ENCODE peak calls at places on chromosome 21, in five cellular contexts. T is AG04450; E is left ventricle myocardium superior; U is activated CD8-positive, alpha-beta memory T cell treated with anti-CD3 and anti-CD28 coated beads, Interleukin-2, amount 10 ng/mL, durations not matched to agents 7 days and 5 days; O is ELF-1. S is an unnamed sample.

GRCh38 chr21:33951276-33952178 is 35.9 kb upstream of the ATP5PO start:
- DNase-seq in T (no peak), E (no peak), U (no peak), O (no peak), S (no peak)

GRCh38 chr21:43658769-43659135 is 536 bp downstream of the HSF2BP start:
- DNase-seq in T (no peak), E (peak), U (no peak), O (no peak), S (no peak)

GRCh38 chr21:41634858-41635257 is 126.9 kb upstream of the TMPRSS2 start:
- DNase-seq in T (no peak), E (no peak), U (no peak), O (peak), S (no peak)

GRCh38 chr21:35357041-35357780 is 308.1 kb upstream of the RUNX1 start:
- DNase-seq in T (no peak), E (no peak), U (no peak), O (peak), S (no peak)

GRCh38 chr21:37368536-37369279 is 2.1 kb downstream of the DYRK1A start:
- DNase-seq in T (no peak), E (no peak), U (no peak), O (peak), S (no peak)

GRCh38 chr21:41884501-41885030 is 5.4 kb upstream of the PRDM15 start:
- DNase-seq in T (no peak), E (no peak), U (no peak), O (no peak), S (no peak)

GRCh38 chr21:42146821-42147220 is 72.1 kb upstream of the ABCG1 start:
- DNase-seq in T (no peak), E (no peak), U (no peak), O (no peak), S (no peak)

GRCh38 chr21:34635307-34635706 is 20.4 kb upstream of the RCAN1 start:
- DNase-seq in T (no peak), E (no peak), U (no peak), O (peak), S (no peak)

GRCh38 chr21:42237161-42237560 is 18.2 kb downstream of the ABCG1 start:
- DNase-seq in T (no peak), E (no peak), U (no peak), O (no peak), S (no peak)

GRCh38 chr21:15741510-15741909 is 11.7 kb downstream of the USP25 start:
- DNase-seq in T (no peak), E (no peak), U (no peak), O (no peak), S (no peak)

GRCh38 chr21:33206771-33207290 is 22.9 kb upstream of the IFNAR2 start:
- DNase-seq in T (no peak), E (no peak), U (peak), O (no peak), S (no peak)

GRCh38 chr21:45580576-45581321 is 38.5 kb upstream of the SLC19A1 start:
- DNase-seq in T (no peak), E (no peak), U (no peak), O (peak), S (no peak)

GRCh38 chr21:26851109-26851944 is 6.1 kb upstream of the ADAMTS1 start:
- DNase-seq in T (no peak), E (no peak), U (no peak), O (peak), S (no peak)

GRCh38 chr21:34128674-34129038 is 55.3 kb downstream of the MRPS6 start:
- DNase-seq in T (no peak), E (peak), U (no peak), O (no peak), S (no peak)

GRCh38 chr21:29092102-29092959 is 18.9 kb upstream of the CCT8 start:
- DNase-seq in T (no peak), E (no peak), U (no peak), O (no peak), S (no peak)

GRCh38 chr21:26715878-26716506 is 129.2 kb downstream of the ADAMTS1 start:
- DNase-seq in T (peak), E (peak), U (no peak), O (peak), S (no peak)

GRCh38 chr21:29163381-29164115 is 33.1 kb downstream of the MAP3K7CL start:
- DNase-seq in T (no peak), E (peak), U (no peak), O (no peak), S (no peak)

GRCh38 chr21:37006521-37007291 is at the start of gene RIPPLY3:
- DNase-seq in T (no peak), E (no peak), U (no peak), O (peak), S (no peak)

GRCh38 chr21:46424062-46424591 is 34.6 kb upstream of the DIP2A start:
- DNase-seq in T (no peak), E (peak), U (peak), O (no peak), S (no peak)